ENCODE peak calls at places on chromosomes 5 and 9, in seven cellular contexts. P, D, L, I, X, H and J are unnamed samples.
A peak's percentile ranks its signal among the peaks of the same experiment; 100 is the strongest.

GRCh38 chr5:132485641-132486317 is 4.8 kb downstream of the IRF1 start:
- DNase-seq in P (no peak), D (no peak), L (no peak), I (no peak), X (peak; percentile 19), H (no peak), J (no peak)

GRCh38 chr9:21056931-21057330 is 20.8 kb downstream of the IFNB1 start:
- DNase-seq in P (no peak), D (no peak), L (no peak), I (no peak), X (no peak), H (no peak), J (no peak)

GRCh38 chr5:132491368-132492364 is 1.1 kb upstream of the IRF1 start:
- DNase-seq in P (no peak), D (no peak), L (no peak), I (no peak), X (no peak), H (no peak), J (no peak)

GRCh38 chr9:72542917-72543316 is 21.5 kb downstream of the TMC1 start:
- DNase-seq in P (no peak), D (no peak), L (no peak), I (no peak), X (no peak), H (no peak), J (no peak)

GRCh38 chr9:83981126-83981871 is 694 bp downstream of the RMI1 start:
- DNase-seq in P (no peak), D (no peak), L (no peak), I (peak; percentile 28), X (peak; percentile 37), H (peak; percentile 70), J (peak; percentile 52)

GRCh38 chr9:119811030-119811429 is 441.8 kb upstream of the BRINP1 start:
- DNase-seq in P (no peak), D (no peak), L (no peak), I (no peak), X (no peak), H (no peak), J (no peak)

GRCh38 chr5:147743686-147744332 is 38.7 kb downstream of the JAKMIP2 start:
- DNase-seq in P (no peak), D (no peak), L (no peak), I (peak; percentile 84), X (no peak), H (no peak), J (peak; percentile 65)

GRCh38 chr5:157442989-157443619 is 16.9 kb upstream of the NIPAL4 start:
- DNase-seq in P (no peak), D (no peak), L (no peak), I (no peak), X (no peak), H (no peak), J (peak; percentile 66)

GRCh38 chr5:138724470-138725146 is 28.6 kb upstream of the CTNNA1 start:
- DNase-seq in P (peak; percentile 43), D (no peak), L (no peak), I (no peak), X (peak; percentile 24), H (no peak), J (peak; percentile 24)

GRCh38 chr5:175715627-175716522 is 58.0 kb downstream of the HRH2 start:
- DNase-seq in P (no peak), D (no peak), L (no peak), I (no peak), X (no peak), H (no peak), J (no peak)

GRCh38 chr5:178291969-178292825 is 59.6 kb upstream of the PHYKPL start:
- DNase-seq in P (no peak), D (no peak), L (no peak), I (no peak), X (peak; percentile 11), H (no peak), J (peak; percentile 2)

GRCh38 chr5:54895816-54896341 is 89.5 kb downstream of the ESM1 start:
- DNase-seq in P (no peak), D (no peak), L (no peak), I (peak; percentile 70), X (no peak), H (peak; percentile 10), J (peak; percentile 34)
- TF ChIP-seq CTCF in P (peak; percentile 62), D (no peak), L (no peak), I (peak; percentile 62), X (peak; percentile 33), H (peak; percentile 66), J (peak; percentile 57)

GRCh38 chr5:80989883-80990282 is 29.7 kb downstream of the RASGRF2 start:
- DNase-seq in P (no peak), D (no peak), L (no peak), I (no peak), X (no peak), H (no peak), J (no peak)
- H3K4me1 ChIP-seq in P (peaks cover 13% of the 10 kb centered on the region), D (no peaks in the 10 kb centered on the region), L (peaks cover 55% of the 10 kb centered on the region), I (no peaks in the 10 kb centered on the region), X (no peaks in the 10 kb centered on the region), H (no peaks in the 10 kb centered on the region), J (no peaks in the 10 kb centered on the region)

GRCh38 chr5:142900926-142901325 is 130.7 kb downstream of the ARHGAP26 start:
- DNase-seq in P (no peak), D (no peak), L (no peak), I (no peak), X (no peak), H (no peak), J (no peak)
- H3K36me3 ChIP-seq in P (peaks cover 73% of the 10 kb centered on the region), D (peaks cover 26% of the 10 kb centered on the region), L (peaks cover 29% of the 10 kb centered on the region), I (peaks cover 12% of the 10 kb centered on the region), X (peaks cover 29% of the 10 kb centered on the region), H (no peaks in the 10 kb centered on the region), J (peaks cover 4% of the 10 kb centered on the region)

GRCh38 chr9:90888941-90889340 is 87.3 kb downstream of the SYK start:
- DNase-seq in P (no peak), D (no peak), L (no peak), I (no peak), X (no peak), H (no peak), J (no peak)
- TF ChIP-seq CTCF in P (no peak), D (no peak), L (no peak), I (no peak), X (no peak), H (no peak), J (no peak)

GRCh38 chr9:125896964-125897363 is 149.8 kb downstream of the PBX3 start:
- DNase-seq in P (no peak), D (no peak), L (no peak), I (no peak), X (no peak), H (no peak), J (no peak)
- H3K4me1 ChIP-seq in P (peaks cover 4% of the 10 kb centered on the region), D (no peaks in the 10 kb centered on the region), L (no peaks in the 10 kb centered on the region), I (peaks cover 24% of the 10 kb centered on the region), X (no peaks in the 10 kb centered on the region), H (no peaks in the 10 kb centered on the region), J (peaks cover 19% of the 10 kb centered on the region)

GRCh38 chr9:114359801-114360200 is 28.0 kb downstream of the AKNA start:
- DNase-seq in P (no peak), D (no peak), L (no peak), I (no peak), X (no peak), H (no peak), J (no peak)
- H3K36me3 ChIP-seq in P (peaks cover 97% of the 10 kb centered on the region), D (peaks cover 89% of the 10 kb centered on the region), L (peaks cover 94% of the 10 kb centered on the region), I (peaks cover 54% of the 10 kb centered on the region), X (peaks cover 97% of the 10 kb centered on the region), H (peaks cover 100% of the 10 kb centered on the region), J (no peaks in the 10 kb centered on the region)